ENCODE peak calls at places on chromosomes 7 and 10, in eight cellular contexts. W is activated CD8-positive, alpha-beta T cell treated with anti-CD3 and anti-CD28 coated beads for 36 hours; X is fibroblast of gingiva; J is suprapubic skin; Q is kidney tubule cell; U is anterior cingulate cortex; F is memory B cell; Y is choroid plexus epithelial cell. V is an unnamed sample.

GRCh38 chr7:11210374-11210773 is 236.7 kb downstream of the PHF14 start:
- DNase-seq in W (no peak), X (no peak), J (no peak), Q (no peak), U (no peak), F (no peak), Y (no peak), V (no peak)

GRCh38 chr7:122622682-122623081 is 76.2 kb downstream of the RNF133 start:
- DNase-seq in W (no peak), X (no peak), J (no peak), Q (no peak), U (no peak), F (no peak), Y (no peak), V (no peak)

GRCh38 chr7:121204537-121204936 is 124.3 kb upstream of the WNT16 start:
- DNase-seq in W (no peak), X (peak; percentile 67), J (no peak), Q (no peak), U (no peak), F (no peak), Y (no peak), V (peak; percentile 41)

GRCh38 chr10:132455441-132455971 is 58.5 kb downstream of the PWWP2B start:
- DNase-seq in W (no peak), X (no peak), J (no peak), Q (no peak), U (no peak), F (no peak), Y (no peak), V (no peak)

GRCh38 chr10:43350139-43350538 is 21.3 kb upstream of the FXYD4 start:
- DNase-seq in W (no peak), X (no peak), J (no peak), Q (no peak), U (no peak), F (no peak), Y (no peak), V (no peak)

GRCh38 chr10:130282492-130283233 is 146.5 kb downstream of the GLRX3 start:
- DNase-seq in W (no peak), X (no peak), J (no peak), Q (no peak), U (no peak), F (no peak), Y (no peak), V (no peak)

GRCh38 chr10:124044143-124044862 is 49.1 kb downstream of the CHST15 start:
- DNase-seq in W (no peak), X (no peak), J (no peak), Q (no peak), U (no peak), F (no peak), Y (no peak), V (no peak)

GRCh38 chr7:1586827-1587705 is 17.2 kb upstream of the PSMG3 start:
- DNase-seq in W (no peak), X (no peak), J (no peak), Q (no peak), U (no peak), F (no peak), Y (no peak), V (no peak)

GRCh38 chr7:36015733-36016132 is 137.3 kb upstream of the EEPD1 start:
- DNase-seq in W (no peak), X (no peak), J (no peak), Q (peak; percentile 66), U (no peak), F (no peak), Y (peak; percentile 72), V (peak; percentile 67)

GRCh38 chr10:109914966-109915365 is 8.3 kb downstream of the XPNPEP1 start:
- DNase-seq in W (peak; percentile 66), X (peak; percentile 67), J (no peak), Q (peak; percentile 92), U (no peak), F (no peak), Y (peak; percentile 93), V (peak; percentile 95)

GRCh38 chr10:126571203-126571602 is 99.3 kb downstream of the C10orf90 start:
- DNase-seq in W (no peak), X (no peak), J (no peak), Q (no peak), U (no peak), F (no peak), Y (no peak), V (no peak)

GRCh38 chr10:71242621-71243009 is 30.2 kb downstream of the UNC5B start:
- DNase-seq in W (no peak), X (no peak), J (no peak), Q (no peak), U (no peak), F (no peak), Y (no peak), V (no peak)